ENCODE peak calls at places on chromosomes 16 and 17, in seven cellular contexts. L, B, X, Y, J, H and T are unnamed samples.

GRCh38 chr17:33112763-33113162 is 121.1 kb downstream of the SPACA3 start:
- DNase-seq in Y (no peak), B (peak), L (no peak), H (no peak), X (no peak), J (no peak), T (no peak)

GRCh38 chr17:50538549-50539410 is 6.2 kb downstream of the EPN3 start:
- DNase-seq in X (no peak), L (no peak), B (no peak), H (no peak), J (no peak), Y (no peak), T (no peak)

GRCh38 chr17:38705523-38705802 is 390 bp downstream of the MLLT6 start:
- DNase-seq in Y (no peak), H (no peak), J (peak), B (no peak), X (no peak), L (no peak), T (peak)

GRCh38 chr16:7335991-7336634 is 3.5 kb downstream of the RBFOX1 start:
- DNase-seq in B (no peak), X (no peak), L (no peak), J (no peak), H (no peak), Y (no peak), T (no peak)

GRCh38 chr17:81959362-81960129 is 1.4 kb downstream of the NOTUM start:
- DNase-seq in L (peak), J (peak), B (no peak), X (no peak), Y (peak), H (no peak), T (peak)

GRCh38 chr16:50837324-50837723 is 95.4 kb downstream of the CYLD start:
- DNase-seq in B (no peak), J (no peak), L (no peak), X (no peak), Y (no peak), H (no peak), T (no peak)

GRCh38 chr17:74922694-74923537 is at the start of gene USH1G:
- DNase-seq in H (no peak), J (peak), X (no peak), Y (no peak), L (no peak), B (no peak), T (no peak)

GRCh38 chr16:69477546-69477945 is 53.1 kb downstream of the CYB5B start:
- DNase-seq in Y (no peak), H (no peak), L (no peak), J (no peak), B (no peak), X (no peak), T (no peak)

GRCh38 chr17:17460038-17460437 is 16.8 kb upstream of the MED9 start:
- DNase-seq in J (no peak), Y (no peak), B (no peak), H (no peak), L (no peak), X (no peak), T (no peak)

GRCh38 chr16:89322381-89323119 is 105.0 kb downstream of the ZNF778 start:
- DNase-seq in L (no peak), Y (no peak), B (peak), H (no peak), J (peak), X (no peak), T (no peak)

GRCh38 chr16:50996166-50996565 is 154.9 kb downstream of the SALL1 start:
- DNase-seq in J (no peak), Y (no peak), X (no peak), B (no peak), L (no peak), H (no peak), T (no peak)

GRCh38 chr16:13911871-13912270 is 8.1 kb upstream of the ERCC4 start:
- DNase-seq in X (no peak), B (no peak), L (no peak), J (no peak), H (no peak), Y (no peak), T (no peak)

GRCh38 chr17:1999557-2000251 is 25.4 kb downstream of the RTN4RL1 start:
- DNase-seq in L (no peak), J (no peak), H (no peak), X (peak), Y (peak), B (no peak), T (no peak)

GRCh38 chr17:55527520-55528118 is 16.4 kb upstream of the SMIM36 start:
- DNase-seq in J (peak), H (no peak), Y (no peak), L (no peak), X (no peak), B (no peak), T (no peak)

GRCh38 chr17:40015998-40016691 is 905 bp downstream of the CSF3 start:
- DNase-seq in Y (no peak), B (no peak), L (no peak), H (no peak), X (no peak), J (no peak), T (no peak)

GRCh38 chr17:35947156-35947585 is 3.7 kb upstream of the LYZL6 start:
- DNase-seq in Y (peak), L (peak), H (peak), J (peak), X (peak), B (peak), T (peak)